ENCODE peak calls at places on chromosomes 16 and 17, in six cellular contexts. A is anterior cingulate cortex; K is stomach; C is ureter; X is CD4-positive, alpha-beta T cell; R is left ventricle myocardium inferior. Q is an unnamed sample.
A peak's percentile ranks its signal among the peaks of the same experiment; 100 is the strongest.

GRCh38 chr17:36777118-36777517 is 160.2 kb upstream of the LHX1 start:
- DNase-seq in R (no peak), C (no peak), A (no peak), X (no peak), K (no peak), Q (no peak)

GRCh38 chr17:79425686-79426085 is 185.2 kb downstream of the RBFOX3 start:
- DNase-seq in R (no peak), C (no peak), K (no peak), A (no peak), X (no peak), Q (no peak)

GRCh38 chr17:8470447-8471047 is 34.9 kb downstream of the NDEL1 start:
- DNase-seq in K (no peak), A (no peak), X (no peak), C (no peak), R (peak; percentile 58), Q (no peak)

GRCh38 chr17:17554266-17554665 is 37.2 kb downstream of the PEMT start:
- DNase-seq in X (no peak), K (no peak), A (no peak), R (no peak), C (no peak), Q (no peak)

GRCh38 chr16:1291576-1291974 is 17.9 kb upstream of the UBE2I start:
- DNase-seq in R (no peak), K (no peak), C (no peak), A (no peak), X (no peak), Q (no peak)

GRCh38 chr16:11401161-11402050 is 56.1 kb downstream of the RMI2 start:
- DNase-seq in C (no peak), K (peak; percentile 95), X (no peak), R (peak; percentile 65), A (no peak), Q (no peak)

GRCh38 chr17:81794509-81794908 is 9.4 kb upstream of the GCGR start:
- DNase-seq in A (no peak), K (peak; percentile 73), R (no peak), X (no peak), C (no peak), Q (no peak)

GRCh38 chr17:10556301-10557005 is 7.0 kb upstream of the MYH2 start:
- DNase-seq in C (no peak), X (no peak), K (no peak), R (no peak), A (no peak), Q (no peak)

GRCh38 chr16:66695474-66695934 is 1.0 kb downstream of the CMTM4 start:
- DNase-seq in K (no peak), R (no peak), C (no peak), A (peak; percentile 47), X (no peak), Q (no peak)

GRCh38 chr17:32933881-32934280 is 5.9 kb downstream of the TMEM98 start:
- DNase-seq in K (no peak), R (no peak), A (no peak), C (no peak), X (no peak), Q (no peak)

GRCh38 chr16:17325744-17326143 is 145.0 kb downstream of the XYLT1 start:
- DNase-seq in A (no peak), C (no peak), R (no peak), K (no peak), X (no peak), Q (no peak)

GRCh38 chr17:45221997-45222272 is 250 bp downstream of the FMNL1 start:
- DNase-seq in C (no peak), R (no peak), A (no peak), X (no peak), K (no peak), Q (no peak)

GRCh38 chr16:3152022-3152272 is 17.1 kb downstream of the ZNF213 start:
- DNase-seq in C (no peak), X (peak; percentile 29), K (no peak), R (no peak), A (no peak), Q (no peak)

GRCh38 chr17:3879181-3879580 is 13.7 kb downstream of the CAMKK1 start:
- DNase-seq in A (no peak), X (no peak), C (no peak), K (no peak), R (peak; percentile 44), Q (no peak)

GRCh38 chr16:1793578-1794220 is at the start of gene IGFALS:
- DNase-seq in A (no peak), C (no peak), R (no peak), X (no peak), K (peak; percentile 73), Q (no peak)

GRCh38 chr16:12539185-12539929 is 264.3 kb downstream of the CPPED1 start:
- DNase-seq in K (no peak), X (no peak), C (no peak), R (no peak), A (no peak), Q (no peak)

GRCh38 chr16:27251561-27252205 is 16.9 kb downstream of the NSMCE1 start:
- DNase-seq in A (no peak), C (no peak), K (no peak), X (no peak), R (no peak), Q (no peak)

GRCh38 chr16:85422374-85423185 is 190.5 kb upstream of the GSE1 start:
- DNase-seq in K (peak; percentile 95), C (peak; percentile 82), R (peak; percentile 5), X (no peak), A (no peak), Q (peak; percentile 9)